ENCODE peak calls at places on chromosomes 7 and 10, in ten cellular contexts. M is esophagus muscularis mucosa, H is IMR-90, F is OCI-LY7, U is astrocyte, P is GM23338, V is right lobe of liver, O is colonic mucosa, W is BE2C, Z is hepatocyte. J is an unnamed sample. For H3K36me3, the result is how much of the 10 kb centered on the place peaks cover.

GRCh38 chr10:104026762-104027161 is 58.9 kb downstream of the COL17A1 start:
- DNase-seq in M (no peak), H (no peak), F (no peak), U (no peak), P (no peak), V (no peak), O (no peak), W (no peak), Z (no peak), J (peak)

GRCh38 chr7:106808967-106809635 is 56.0 kb upstream of the PIK3CG start:
- DNase-seq in M (peak), H (no peak), F (no peak), U (no peak), P (no peak), V (no peak), O (no peak), W (no peak), Z (no peak), J (no peak)

GRCh38 chr7:119522263-119522662 is 750.7 kb upstream of the KCND2 start:
- DNase-seq in M (no peak), H (no peak), F (no peak), U (no peak), P (no peak), V (no peak), O (no peak), W (no peak), Z (no peak), J (no peak)

GRCh38 chr10:129319934-129320333 is 147.1 kb upstream of the MGMT start:
- DNase-seq in M (no peak), H (no peak), F (no peak), U (no peak), P (no peak), V (no peak), O (no peak), W (no peak), Z (no peak), J (no peak)

GRCh38 chr10:68103237-68103866 is 5.9 kb upstream of the MYPN start:
- DNase-seq in M (no peak), H (no peak), F (no peak), U (no peak), P (no peak), V (no peak), O (no peak), W (no peak), Z (no peak), J (no peak)

GRCh38 chr10:50152792-50153272 is 85.1 kb downstream of the WASHC2A start:
- DNase-seq in M (no peak), H (no peak), F (no peak), U (no peak), P (peak), V (peak), O (peak), W (peak), Z (peak), J (no peak)

GRCh38 chr10:123445336-123445735 is 220.8 kb upstream of the GPR26 start:
- DNase-seq in M (no peak), H (no peak), F (no peak), U (no peak), P (no peak), V (no peak), O (no peak), W (no peak), Z (no peak), J (no peak)

GRCh38 chr7:5492249-5493020 is 68.8 kb upstream of the TNRC18 start:
- DNase-seq in M (no peak), H (no peak), F (no peak), U (no peak), P (peak), V (no peak), O (no peak), W (no peak), Z (no peak), J (no peak)

GRCh38 chr7:83689855-83690254 is 40.9 kb upstream of the SEMA3E start:
- DNase-seq in M (no peak), H (no peak), F (no peak), U (no peak), P (no peak), V (no peak), O (no peak), W (no peak), Z (no peak), J (no peak)

GRCh38 chr10:130377986-130378545 is 241.9 kb downstream of the GLRX3 start:
- DNase-seq in M (no peak), H (no peak), F (no peak), U (no peak), P (no peak), V (no peak), O (no peak), W (no peak), Z (no peak), J (no peak)

DNA sequence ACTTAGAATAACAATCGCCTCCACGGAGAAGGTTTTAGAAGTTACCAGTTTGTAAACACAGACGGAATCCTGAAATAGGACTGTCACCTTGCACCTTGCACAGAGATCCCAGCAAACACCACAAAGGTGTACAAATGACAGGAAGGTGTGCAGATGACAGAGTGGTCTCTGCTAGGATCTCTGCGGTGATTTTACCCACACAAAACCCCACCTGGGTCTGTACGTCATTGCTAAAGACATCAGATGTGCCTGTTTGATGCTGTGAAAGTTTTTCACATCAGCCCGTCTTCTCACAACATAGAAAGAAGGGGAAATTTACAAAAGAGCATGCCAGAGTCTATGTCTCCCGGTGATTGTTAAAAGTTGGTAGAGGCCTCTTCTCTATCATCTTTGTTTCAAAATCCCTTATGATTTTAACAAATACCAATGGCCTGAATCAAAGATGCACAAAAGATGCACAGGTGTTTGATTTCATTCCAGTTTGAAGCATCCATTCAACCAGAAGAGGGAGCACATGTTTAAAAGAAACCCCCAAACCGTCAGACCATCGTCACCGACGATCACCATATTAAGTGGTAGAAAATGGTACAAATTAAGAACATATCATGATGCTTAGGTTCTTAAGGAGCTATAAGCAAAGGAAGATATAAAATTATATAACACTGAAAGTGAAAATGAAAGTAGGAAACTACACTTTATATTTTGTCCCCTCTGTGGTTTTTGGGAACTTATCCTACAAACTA is 576.5 kb downstream of the PTPRN2 start:
- DNase-seq in M (no peak), H (no peak), F (no peak), U (no peak), P (no peak), V (no peak), O (no peak), W (no peak), Z (no peak), J (no peak)
- H3K4me3 ChIP-seq in M (peak), H (no peak), F (no peak), U (no peak), P (no peak), V (no peak), O (no peak), W (no peak), Z (no peak), J (no peak)

DNA sequence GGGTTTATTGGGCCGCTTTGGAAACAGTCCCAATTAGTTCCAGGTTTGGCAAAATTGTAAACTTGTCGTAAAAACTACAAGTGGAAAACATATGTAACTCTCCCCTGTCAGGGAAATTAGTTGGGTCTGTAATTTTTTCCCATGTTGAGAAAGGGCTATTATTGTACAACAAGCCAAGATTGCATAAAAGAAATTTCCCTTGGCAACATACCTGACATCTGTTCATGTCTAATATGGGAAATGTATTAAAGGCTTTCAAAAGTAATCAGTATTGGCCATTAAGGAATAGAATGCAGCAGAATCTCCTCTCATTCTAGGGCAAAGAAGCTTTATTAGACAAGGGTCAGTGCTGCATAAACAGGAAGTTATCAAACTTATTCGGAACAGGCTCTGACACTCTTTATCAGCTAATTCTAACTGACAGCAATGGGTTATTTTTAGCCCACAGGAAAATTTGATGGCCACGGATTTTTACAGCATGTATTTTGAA is 158.0 kb downstream of the ARID5B start:
- DNase-seq in M (no peak), H (no peak), F (no peak), U (no peak), P (no peak), V (no peak), O (no peak), W (no peak), Z (no peak), J (no peak)
- H3K36me3 ChIP-seq in M (under half), H (half or more), F (half or more), U (half or more), P (under half), V (under half), O (under half), W (under half), Z (under half), J (under half)

DNA sequence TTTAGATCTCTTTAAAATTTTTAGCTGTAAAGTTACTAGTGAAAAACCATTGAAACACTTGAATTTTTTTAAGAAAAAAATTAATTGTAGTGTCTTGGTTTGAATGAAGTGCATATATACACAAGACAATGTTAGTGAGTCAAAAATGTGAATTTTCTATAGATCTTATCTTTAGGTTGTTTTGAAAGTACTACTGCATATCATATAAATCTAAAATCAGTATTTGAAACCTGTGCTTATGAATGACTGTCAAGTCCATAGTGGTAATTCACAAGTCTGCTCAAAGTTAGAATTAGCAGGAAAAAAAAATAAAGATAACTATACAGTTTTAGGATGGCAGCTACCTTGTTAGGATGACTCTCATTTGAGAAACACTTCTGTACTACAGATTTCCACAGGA is 25.0 kb downstream of the TES start:
- DNase-seq in M (no peak), H (no peak), F (no peak), U (no peak), P (no peak), V (no peak), O (no peak), W (no peak), Z (no peak), J (no peak)
- TF ChIP-seq CTCF in M (no peak), H (no peak), F (no peak), U (no peak), P (no peak), V (no peak), O (no peak), W (no peak), Z (no peak), J (no peak)

GRCh38 chr7:101170617-101171441 is 5.5 kb upstream of the VGF start:
- DNase-seq in M (no peak), H (no peak), F (no peak), U (no peak), P (no peak), V (no peak), O (no peak), W (no peak), Z (no peak), J (no peak)
- H3K4me3 ChIP-seq in M (no peak), H (no peak), F (no peak), U (no peak), P (peak), V (no peak), O (no peak), W (no peak), Z (no peak), J (no peak)

GRCh38 chr10:13701157-13701919 is 114.6 kb downstream of the PRPF18 start:
- DNase-seq in M (no peak), H (no peak), F (no peak), U (no peak), P (no peak), V (peak), O (no peak), W (no peak), Z (no peak), J (no peak)
- H3K36me3 ChIP-seq in M (under half), H (under half), F (under half), U (under half), P (under half), V (under half), O (under half), W (under half), Z (under half), J (under half)

GRCh38 chr10:84447701-84448400 is 119.5 kb downstream of the CCSER2 start:
- DNase-seq in M (no peak), H (no peak), F (no peak), U (no peak), P (peak), V (no peak), O (no peak), W (no peak), Z (no peak), J (no peak)
- TF ChIP-seq CTCF in M (no peak), H (no peak), F (no peak), U (no peak), P (no peak), V (no peak), O (no peak), W (no peak), Z (no peak), J (no peak)

DNA sequence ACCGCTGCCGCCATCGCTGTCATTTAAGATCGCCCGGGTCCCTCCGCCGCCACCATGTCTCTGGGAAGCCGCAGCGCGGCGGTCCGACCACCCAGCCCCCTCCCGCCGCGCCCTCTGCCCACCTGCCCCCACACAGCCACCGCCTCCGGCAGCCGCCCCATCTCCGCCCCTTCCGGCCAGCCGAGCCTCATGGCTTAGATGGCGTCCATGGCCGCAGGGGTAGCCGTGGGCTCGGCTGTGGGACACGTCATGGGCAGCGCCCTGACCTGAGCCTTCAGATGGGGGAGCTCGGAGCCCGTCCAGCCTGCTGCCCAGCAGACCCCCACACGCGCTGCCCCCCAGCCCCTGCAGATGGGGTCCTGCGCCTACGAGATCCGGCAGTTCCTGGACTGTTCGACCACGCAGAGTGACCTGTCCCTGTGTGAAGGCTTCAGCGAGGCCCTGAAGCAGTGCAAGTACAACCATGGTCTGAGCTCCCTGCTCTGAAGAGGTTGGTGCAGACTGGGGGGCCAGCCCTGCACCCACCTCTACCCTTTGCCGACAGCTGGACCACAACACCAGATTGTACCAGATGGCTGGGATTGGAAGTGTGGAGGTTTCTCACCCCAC is 38.0 kb upstream of the TARP start:
- DNase-seq in M (no peak), H (no peak), F (no peak), U (no peak), P (peak), V (peak), O (peak), W (peak), Z (no peak), J (no peak)
- H3K4me3 ChIP-seq in M (peak), H (peak), F (no peak), U (peak), P (peak), V (peak), O (peak), W (peak), Z (no peak), J (peak)

DNA sequence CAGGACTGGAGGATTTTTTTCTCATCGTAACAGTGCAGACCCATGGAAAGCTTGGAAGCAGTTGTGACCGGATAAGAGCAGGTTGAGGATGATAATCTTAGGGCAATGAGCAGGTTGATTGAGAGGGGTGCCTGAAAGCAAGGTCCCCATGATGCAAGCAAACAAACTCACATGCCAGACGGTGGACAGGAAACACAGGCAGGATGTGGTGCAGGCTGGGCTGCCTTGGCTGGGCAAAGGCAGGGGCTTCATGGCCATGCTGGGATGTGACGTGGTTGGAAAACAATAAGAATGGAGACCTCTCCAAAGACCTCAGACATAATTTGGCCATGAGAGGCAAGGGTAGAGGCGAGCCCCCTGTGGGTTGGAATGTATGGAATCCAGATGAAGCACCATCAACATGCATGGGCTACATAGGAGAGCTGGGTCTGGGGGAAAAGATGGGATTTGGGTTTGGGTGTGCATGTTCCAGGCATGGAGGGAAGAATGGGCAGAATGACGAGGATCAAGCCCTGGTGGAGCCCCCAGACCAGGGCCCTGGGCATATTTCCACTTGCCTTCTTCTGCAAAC is 58.3 kb downstream of the IKZF1 start:
- DNase-seq in M (no peak), H (no peak), F (peak), U (no peak), P (peak), V (no peak), O (no peak), W (no peak), Z (no peak), J (no peak)
- H3K36me3 ChIP-seq in M (under half), H (under half), F (half or more), U (under half), P (under half), V (under half), O (under half), W (under half), Z (under half), J (under half)